ENCODE peak calls at places on chromosomes 6 and 20, in four cellular contexts. One of them, this sample, is unnamed.

GRCh38 chr20:45359406-45360148 is 3.4 kb upstream of the SYS1 start:
- DNase-seq in H4: no peak
- DNase-seq in neural crest cell: no peak
- DNase-seq in RWPE1: peak; percentile 96
- DNase-seq in this sample: peak; percentile 90

GRCh38 chr20:57902478-57902877 is 192.7 kb upstream of the PMEPA1 start:
- DNase-seq in RWPE1: peak; percentile 90
- DNase-seq in neural crest cell: no peak
- DNase-seq in H4: peak; percentile 84
- DNase-seq in this sample: no peak

GRCh38 chr6:30163090-30163917 is at the start of gene TRIM15:
- DNase-seq in RWPE1: peak; percentile 60
- DNase-seq in neural crest cell: no peak
- DNase-seq in H4: no peak
- DNase-seq in this sample: no peak

GRCh38 chr20:51803157-51803854 is 985 bp upstream of the SALL4 start:
- DNase-seq in neural crest cell: no peak
- DNase-seq in H4: no peak
- DNase-seq in RWPE1: no peak
- DNase-seq in this sample: no peak

GRCh38 chr20:16758459-16759160 is 10.5 kb downstream of the OTOR start:
- DNase-seq in H4: no peak
- DNase-seq in neural crest cell: no peak
- DNase-seq in RWPE1: no peak
- DNase-seq in this sample: no peak

GRCh38 chr6:41694815-41695536 is 40.4 kb downstream of the TFEB start:
- DNase-seq in neural crest cell: no peak
- DNase-seq in H4: no peak
- DNase-seq in RWPE1: no peak
- DNase-seq in this sample: no peak

GRCh38 chr20:50283922-50284810 is 93.5 kb downstream of the CEBPB start:
- DNase-seq in neural crest cell: no peak
- DNase-seq in RWPE1: peak; percentile 84
- DNase-seq in H4: peak; percentile 40
- DNase-seq in this sample: peak; percentile 69

GRCh38 chr20:20360464-20360863 is 7.4 kb upstream of the INSM1 start:
- DNase-seq in neural crest cell: peak; percentile 41
- DNase-seq in H4: peak; percentile 47
- DNase-seq in RWPE1: peak; percentile 69
- DNase-seq in this sample: no peak

GRCh38 chr20:21395666-21396044 is 1.7 kb downstream of the NKX2-4 start:
- DNase-seq in RWPE1: no peak
- DNase-seq in H4: no peak
- DNase-seq in neural crest cell: no peak
- DNase-seq in this sample: no peak

GRCh38 chr20:50333856-50334255 is 143.2 kb downstream of the CEBPB start:
- DNase-seq in RWPE1: peak; percentile 96
- DNase-seq in H4: peak; percentile 94
- DNase-seq in neural crest cell: no peak
- DNase-seq in this sample: peak; percentile 74

This sample was measured in breast epithelium.